ENCODE peak calls at places on chromosome X, in seven cellular contexts. P is cardiac muscle cell; E is left ventricle myocardium inferior; C is mesenchymal stem cell; U is adrenal gland; A is CD4-positive, CD25-positive, alpha-beta regulatory T cell; L is aorta. W is an unnamed sample. For H3K4me1, the result is how much of the 10 kb centered on the place peaks cover.

GRCh38 chrX:38175140-38175539 is 45.5 kb downstream of the SRPX start:
- DNase-seq in L (no peak), E (no peak), U (peak), A (no peak), C (peak), P (no peak), W (peak)

GRCh38 chrX:21757960-21758359 is at the start of gene SMPX:
- DNase-seq in C (no peak), A (no peak), U (no peak), L (no peak), P (no peak), E (peak), W (no peak)

GRCh38 chrX:1554469-1555210 is 17.7 kb upstream of the P2RY8 start:
- DNase-seq in U (no peak), L (no peak), A (peak), C (no peak), P (no peak), E (no peak), W (no peak)

GRCh38 chrX:68307767-68308166 is 125.5 kb downstream of the OPHN1 start:
- DNase-seq in U (no peak), L (no peak), P (peak), C (peak), E (no peak), A (no peak), W (no peak)

GRCh38 chrX:39613997-39614679 is 483.6 kb downstream of the BCOR start:
- DNase-seq in E (no peak), P (no peak), A (peak), L (no peak), U (no peak), C (no peak), W (no peak)

GRCh38 chrX:135463937-135464336 is 42.2 kb downstream of the SMIM10L2A start:
- DNase-seq in U (no peak), P (peak), E (no peak), L (no peak), C (peak), A (no peak), W (no peak)

GRCh38 chrX:2451456-2452316 is 49.1 kb downstream of the DHRSX start:
- DNase-seq in A (no peak), E (no peak), P (peak), L (no peak), C (peak), U (no peak), W (no peak)

GRCh38 chrX:43882294-43882681 is at the start of gene MAOB:
- DNase-seq in A (no peak), C (no peak), P (no peak), E (peak), L (peak), U (peak), W (peak)

GRCh38 chrX:874061-874460 is 243.5 kb downstream of the SHOX start:
- DNase-seq in L (no peak), P (no peak), U (no peak), E (no peak), A (no peak), C (no peak), W (no peak)

GRCh38 chrX:1661048-1661921 is 46.4 kb downstream of the ASMT start:
- DNase-seq in A (peak), L (peak), C (no peak), E (peak), P (no peak), U (no peak), W (no peak)

GRCh38 chrX:67544871-67545771 is 1.3 kb downstream of the AR start:
- DNase-seq in C (peak), P (peak), E (peak), L (peak), A (no peak), U (peak), W (peak)

GRCh38 chrX:103531002-103531401 is 11.7 kb upstream of the RAB40A start:
- DNase-seq in C (no peak), L (no peak), U (no peak), A (no peak), E (no peak), P (peak), W (no peak)

GRCh38 chrX:48466696-48467095 is 3.4 kb downstream of the SLC38A5 start:
- DNase-seq in U (no peak), A (no peak), E (no peak), C (no peak), L (no peak), P (no peak), W (no peak)

GRCh38 chrX:574355-574754 is 56.2 kb upstream of the SHOX start:
- DNase-seq in U (no peak), P (no peak), E (no peak), C (no peak), L (no peak), A (no peak), W (no peak)

GRCh38 chrX:136525738-136526606 is 6.0 kb upstream of the VGLL1 start:
- DNase-seq in L (peak), A (no peak), P (peak), E (peak), C (peak), U (peak), W (peak)

GRCh38 chrX:29661290-29661689 is 554.1 kb upstream of the MAGEB2 start:
- DNase-seq in U (no peak), C (peak), E (no peak), P (peak), L (no peak), A (no peak), W (no peak)

GRCh38 chrX:110786486-110786885 is 9.1 kb downstream of the CHRDL1 start:
- DNase-seq in A (no peak), L (no peak), P (no peak), E (no peak), U (no peak), C (peak), W (no peak)

GRCh38 chrX:19725545-19726102 is 161.8 kb downstream of the SH3KBP1 start:
- DNase-seq in A (no peak), C (peak), P (peak), L (no peak), E (no peak), U (no peak), W (no peak)

GRCh38 chrX:36983831-36984230 is 24.3 kb upstream of the FAM47C start:
- DNase-seq in U (no peak), E (no peak), L (no peak), P (no peak), C (no peak), A (no peak), W (no peak)

GRCh38 chrX:55026143-55026542 is 4.6 kb downstream of the ALAS2 start:
- DNase-seq in P (no peak), L (no peak), E (no peak), A (no peak), U (no peak), C (no peak), W (no peak)

GRCh38 chrX:40772290-40772689 is 36.9 kb upstream of the MED14 start:
- DNase-seq in E (no peak), U (no peak), P (no peak), A (no peak), C (peak), L (no peak), W (no peak)

GRCh38 chrX:69178592-69178991 is 13.3 kb upstream of the PJA1 start:
- DNase-seq in C (no peak), U (no peak), L (no peak), A (no peak), E (no peak), P (no peak), W (no peak)

GRCh38 chrX:40096395-40097091 is 1.2 kb downstream of the BCOR start:
- DNase-seq in L (peak), E (peak), P (peak), A (peak), C (peak), U (peak), W (peak)

GRCh38 chrX:56812515-56813105 is 83.6 kb downstream of the NBDY start:
- DNase-seq in C (peak), U (no peak), P (peak), E (no peak), A (peak), L (no peak), W (no peak)

GRCh38 chrX:40086569-40087335 is 11.0 kb downstream of the BCOR start:
- DNase-seq in C (peak), U (no peak), L (no peak), P (peak), A (no peak), E (no peak), W (no peak)

GRCh38 chrX:43861750-43862149 is 20.5 kb downstream of the MAOB start:
- DNase-seq in L (no peak), E (no peak), A (no peak), C (no peak), P (no peak), U (no peak), W (peak)

GRCh38 chrX:82218361-82218760 is 1016.5 kb downstream of the SH3BGRL start:
- DNase-seq in A (peak), U (no peak), C (peak), P (no peak), E (no peak), L (no peak), W (no peak)

GRCh38 chrX:152817082-152817744 is 13.3 kb downstream of the CETN2 start:
- DNase-seq in L (no peak), C (peak), U (no peak), E (no peak), P (peak), A (no peak), W (peak)

GRCh38 chrX:3803713-3804112 is 90.3 kb upstream of the PRKX start:
- DNase-seq in U (no peak), P (no peak), A (no peak), E (no peak), C (no peak), L (no peak), W (no peak)

GRCh38 chrX:3218442-3218841 is 128.0 kb downstream of the MXRA5 start:
- DNase-seq in U (no peak), L (no peak), C (no peak), E (no peak), P (no peak), A (no peak), W (no peak)

GRCh38 chrX:110402091-110402854 is 43.6 kb downstream of the RTL9 start:
- DNase-seq in E (peak), L (peak), C (peak), A (no peak), P (peak), U (no peak), W (no peak)

GRCh38 chrX:71253253-71254091 is 468 bp downstream of the ZMYM3 start:
- DNase-seq in U (peak), C (peak), P (peak), A (peak), L (peak), E (peak), W (peak)

GRCh38 chrX:156004256-156004655 is 6.8 kb downstream of the IL9R start:
- DNase-seq in E (no peak), A (no peak), L (no peak), P (no peak), U (no peak), C (no peak), W (no peak)

GRCh38 chrX:67288958-67289641 is 254.7 kb upstream of the AR start:
- DNase-seq in A (no peak), C (no peak), P (no peak), U (no peak), E (peak), L (no peak), W (no peak)

DNA sequence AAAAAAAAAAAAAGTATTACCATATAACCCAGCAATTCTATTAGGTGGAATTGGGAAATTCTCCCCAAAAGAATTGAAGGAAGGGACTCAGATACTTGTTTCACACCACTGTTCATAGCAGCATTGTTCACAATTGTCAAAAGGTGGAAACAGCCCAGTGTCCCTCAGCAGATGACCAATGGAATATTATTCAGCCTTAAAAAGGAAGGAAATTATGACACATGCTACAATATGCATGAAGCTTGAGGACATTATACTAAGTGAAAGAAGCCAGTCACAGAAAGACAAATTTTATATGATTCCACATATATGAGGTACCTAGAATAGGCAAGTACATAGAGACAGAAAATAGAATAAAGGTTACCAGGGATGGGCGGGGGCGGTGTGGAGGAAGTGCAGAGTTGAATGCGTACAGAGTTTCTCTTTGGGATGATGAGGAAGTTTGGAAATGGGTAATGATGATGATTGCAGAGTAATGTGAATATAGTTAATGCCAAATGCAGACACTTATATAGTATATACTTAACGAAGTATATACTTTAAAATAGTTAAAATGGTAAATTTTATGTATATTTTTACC is 29.6 kb downstream of the DOCK11 start:
- DNase-seq in E (no peak), P (no peak), A (no peak), L (no peak), U (no peak), C (no peak), W (no peak)
- H3K4me1 ChIP-seq in E (under half), P (under half), A (half or more), L (under half), U (under half), C (under half), W (under half)

DNA sequence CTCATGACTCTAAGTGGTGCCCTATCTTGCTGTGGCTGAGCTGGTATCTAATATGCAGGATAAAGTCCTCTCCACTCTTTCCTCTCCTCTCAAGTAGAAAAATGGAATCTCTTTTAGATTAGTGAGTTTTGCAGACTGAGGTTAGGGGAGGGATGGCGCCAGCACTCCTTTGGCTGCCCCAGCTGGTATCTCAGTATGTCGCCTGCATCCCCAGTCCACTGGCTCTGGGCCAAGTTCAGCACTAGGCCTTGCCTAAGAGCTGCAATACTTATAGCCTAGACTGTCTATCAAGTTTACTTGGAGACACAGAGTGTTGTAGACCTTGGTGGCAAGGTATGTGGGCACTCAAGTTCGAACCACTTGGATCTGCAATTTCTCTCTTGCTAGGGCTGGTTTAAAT is 351.3 kb downstream of the NAP1L3 start:
- DNase-seq in E (no peak), A (no peak), U (no peak), L (peak), P (no peak), C (no peak), W (no peak)
- H3K4me1 ChIP-seq in E (under half), A (under half), U (under half), L (under half), P (under half), C (under half), W (under half)

GRCh38 chrX:107686026-107686425 is 57.7 kb downstream of the PRPS1 start:
- DNase-seq in U (no peak), E (no peak), L (no peak), C (no peak), A (no peak), P (no peak), W (no peak)
- H3K4me1 ChIP-seq in U (under half), E (under half), L (under half), C (under half), A (under half), P (under half), W (half or more)

DNA sequence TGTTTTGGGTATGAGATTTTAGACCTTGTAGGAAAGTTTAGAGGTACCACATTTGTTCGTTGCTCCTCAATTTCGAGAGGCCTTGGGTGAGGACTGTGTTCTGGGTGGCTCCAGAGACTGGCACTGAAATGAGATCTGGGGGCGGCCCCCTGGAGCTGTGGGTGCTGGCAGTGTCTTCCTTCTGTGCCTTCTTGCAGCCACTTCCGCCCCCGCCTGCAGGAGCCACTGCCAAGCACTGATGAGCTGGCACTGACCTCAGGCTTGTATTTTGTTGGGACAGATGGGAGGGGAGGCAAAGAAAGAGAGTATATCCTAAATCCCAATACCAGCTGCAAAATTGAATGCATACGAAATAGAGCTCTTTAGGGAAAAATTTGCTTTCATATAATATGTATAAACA is 64.5 kb upstream of the CLDN34 start:
- DNase-seq in C (no peak), E (no peak), U (peak), P (no peak), A (no peak), L (no peak), W (no peak)
- H3K4me1 ChIP-seq in C (under half), E (under half), U (under half), P (under half), A (under half), L (under half), W (under half)